ENCODE peak calls at places on chromosome 20, in nine cellular contexts. U is A549, K is endothelial cell of umbilical vein, O is K562, P is PC-9, Z is fibroblast of lung, E is H9, C is PC-3, I is SK-N-SH. Q is an unnamed sample. For H3K4me1, the result is how much of the 10 kb centered on the place peaks cover.

GRCh38 chr20:47727909-47728361 is 57.3 kb downstream of the SULF2 start:
- DNase-seq in I (no peak), E (no peak), U (no peak), C (no peak), O (no peak), P (no peak), Z (no peak), K (no peak), Q (no peak)

GRCh38 chr20:14860410-14860814 is 523.0 kb upstream of the FLRT3 start:
- DNase-seq in K (no peak), I (no peak), U (peak), O (no peak), C (peak), E (peak), Z (no peak), P (no peak), Q (no peak)

GRCh38 chr20:51563597-51564332 is 21.2 kb upstream of the NFATC2 start:
- DNase-seq in U (peak), E (peak), P (peak), O (peak), C (peak), Z (peak), K (peak), I (peak), Q (peak)

GRCh38 chr20:54475334-54476287 is at the start of gene DOK5:
- DNase-seq in K (peak), U (no peak), Z (peak), E (peak), C (no peak), O (no peak), I (peak), P (no peak), Q (peak)

GRCh38 chr20:31572042-31572700 is 32.9 kb upstream of the ID1 start:
- DNase-seq in E (no peak), C (no peak), O (peak), U (no peak), Z (no peak), P (no peak), I (no peak), K (no peak), Q (no peak)

GRCh38 chr20:62887147-62887859 is 25.7 kb upstream of the TCFL5 start:
- DNase-seq in I (peak), E (no peak), O (no peak), C (peak), U (no peak), K (peak), P (no peak), Z (peak), Q (peak)

GRCh38 chr20:58514321-58515239 is 619 bp downstream of the APCDD1L start:
- DNase-seq in E (peak), K (no peak), I (no peak), P (no peak), U (no peak), Z (peak), C (no peak), O (no peak), Q (peak)

GRCh38 chr20:54654460-54654859 is 179.1 kb downstream of the DOK5 start:
- DNase-seq in K (no peak), P (no peak), C (no peak), Z (peak), U (no peak), E (no peak), O (no peak), I (no peak), Q (no peak)

GRCh38 chr20:60302875-60303274 is 344.7 kb downstream of the CDH26 start:
- DNase-seq in U (no peak), K (no peak), Z (no peak), I (no peak), P (no peak), E (no peak), O (no peak), C (no peak), Q (no peak)

DNA sequence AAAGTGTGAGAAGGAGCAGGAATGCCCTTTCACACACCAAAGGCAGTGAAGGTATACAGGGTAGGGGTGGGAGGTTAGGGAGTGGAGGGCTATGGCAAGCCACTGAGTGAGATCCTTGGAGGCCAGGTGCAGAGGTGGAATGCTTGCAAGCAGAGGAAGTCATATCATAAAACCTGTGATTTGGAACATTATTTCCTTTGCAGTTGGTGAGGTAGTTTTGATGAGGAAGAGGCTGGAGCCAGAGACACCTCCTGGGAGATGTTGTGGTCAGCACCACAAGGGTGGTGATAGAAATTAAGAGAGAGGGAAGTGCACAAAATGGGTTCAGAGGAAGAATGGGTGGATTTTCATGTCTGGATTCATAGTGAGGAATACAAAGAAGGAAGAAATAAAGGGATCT is 73.0 kb downstream of the PLCB4 start:
- DNase-seq in K (no peak), Z (no peak), I (no peak), P (no peak), C (no peak), U (no peak), O (no peak), E (no peak), Q (no peak)
- H3K4me1 ChIP-seq in K (under half), Z (under half), I (under half), P (under half), C (under half), U (under half), O (under half), E (under half), Q (under half)

GRCh38 chr20:46350986-46351267 is 42.6 kb upstream of the CDH22 start:
- DNase-seq in K (no peak), U (no peak), O (no peak), E (peak), I (no peak), Z (no peak), C (no peak), P (no peak), Q (no peak)
- H3K4me2 ChIP-seq in K (no peak), U (peak), O (peak), E (no peak), I (peak), Z (no peak), C (no peak), P (no peak), Q (peak)

GRCh38 chr20:2311329-2311728 is 15.5 kb downstream of the TGM3 start:
- DNase-seq in I (no peak), Z (no peak), E (no peak), K (no peak), O (no peak), P (no peak), U (no peak), C (no peak), Q (peak)
- H3K4me1 ChIP-seq in I (under half), Z (under half), E (under half), K (under half), O (under half), P (under half), U (under half), C (under half), Q (under half)

DNA sequence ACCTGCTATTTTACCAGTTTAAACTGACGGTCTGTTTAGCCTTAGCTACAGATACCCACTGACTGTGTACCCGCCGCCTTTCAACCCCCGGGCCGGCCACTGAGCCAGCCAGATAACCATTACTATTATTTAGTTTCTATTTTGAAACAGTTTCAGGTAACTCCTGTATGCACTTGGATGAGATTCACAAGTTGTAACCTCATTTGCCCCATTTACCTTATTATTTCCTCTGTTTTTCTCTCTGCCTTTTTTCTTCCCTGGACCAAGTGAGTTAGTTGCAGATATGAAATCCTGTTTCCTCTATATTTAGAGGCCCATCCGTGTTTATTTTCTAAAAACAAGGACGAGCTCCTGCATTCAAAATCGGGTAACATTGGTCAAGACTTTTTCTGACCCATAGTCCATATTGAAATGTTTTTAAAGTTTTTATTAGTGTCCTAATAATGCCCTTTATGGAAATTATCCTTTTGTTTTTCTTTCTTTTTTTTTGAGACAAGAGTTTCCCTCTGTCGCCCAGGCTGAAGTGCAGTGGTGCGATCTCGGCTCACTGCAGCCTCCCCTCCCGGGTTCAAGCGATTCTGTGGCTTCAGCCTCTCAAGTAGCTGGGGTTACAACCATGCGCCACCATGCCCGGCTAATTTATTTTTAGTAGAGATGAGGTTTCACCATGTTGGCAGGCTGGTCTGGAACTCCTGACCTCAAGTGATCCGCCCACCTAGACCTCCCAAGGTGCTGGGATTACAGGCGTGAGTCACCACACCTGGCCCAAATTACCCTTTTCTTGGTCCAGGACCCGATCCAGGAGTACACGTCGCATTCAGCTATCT is 767 bp downstream of the AP5S1 start:
- DNase-seq in O (no peak), P (no peak), U (no peak), C (peak), I (no peak), E (no peak), Z (no peak), K (no peak), Q (no peak)
- H3K4me2 ChIP-seq in O (peak), P (peak), U (peak), C (peak), I (peak), E (peak), Z (peak), K (peak), Q (peak)

GRCh38 chr20:36847009-36847709 is 28.8 kb upstream of the TLDC2 start:
- DNase-seq in I (no peak), K (no peak), O (no peak), P (peak), C (no peak), Z (peak), U (no peak), E (no peak), Q (peak)
- H3K4me1 ChIP-seq in I (under half), K (under half), O (under half), P (under half), C (under half), Z (under half), U (under half), E (under half), Q (under half)

DNA sequence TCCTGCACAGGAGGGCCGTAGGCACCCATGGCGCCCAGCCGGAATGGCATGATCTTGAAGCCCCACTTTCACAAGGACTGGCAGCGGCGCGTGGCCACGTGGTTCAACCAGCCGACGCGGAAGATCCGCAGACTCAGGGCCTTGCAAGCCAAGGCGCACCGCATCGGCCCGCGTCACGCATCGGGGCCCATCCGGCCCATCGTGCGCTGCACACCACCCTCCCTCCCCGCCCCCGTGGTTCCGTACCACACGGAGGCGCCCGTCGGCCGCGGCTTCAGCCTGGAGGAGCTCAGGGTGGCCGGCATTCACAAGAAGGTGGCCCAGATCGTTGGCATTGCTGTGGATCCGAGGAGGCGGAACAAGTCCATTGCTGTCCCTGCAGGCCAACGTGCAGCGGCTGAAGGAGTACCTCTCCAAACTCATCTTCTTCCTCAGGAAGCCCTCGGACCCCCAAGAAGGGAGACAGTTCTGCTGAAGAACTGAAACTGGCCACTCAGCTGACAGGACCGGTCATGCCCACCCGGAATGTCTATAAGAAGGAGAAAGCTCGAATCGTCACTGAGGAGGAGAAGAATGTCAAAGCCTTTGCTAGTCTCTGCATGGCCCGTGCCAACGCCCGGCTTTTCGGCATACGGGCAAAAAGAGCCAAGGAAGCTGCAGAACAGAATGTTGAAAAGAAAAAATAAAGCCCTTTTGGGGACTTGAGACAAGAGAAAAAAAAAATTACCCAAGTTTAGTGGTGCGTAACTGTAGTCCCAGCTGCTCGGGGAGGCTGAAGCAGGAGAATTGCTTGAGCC is 9.9 kb upstream of the NCOA5 start:
- DNase-seq in O (no peak), C (no peak), I (no peak), E (peak), Z (no peak), P (peak), K (peak), U (no peak), Q (peak)
- H3K4me2 ChIP-seq in O (no peak), C (no peak), I (no peak), E (peak), Z (no peak), P (no peak), K (no peak), U (no peak), Q (no peak)